ENCODE peak calls at places on chromosome 13, in eight cellular contexts. W is pancreas; Q is heart right ventricle; L is Calu3; R is CD8-positive, alpha-beta T cell; O is WTC11; V is AG04450; U is epithelial cell of esophagus. N is an unnamed sample.

GRCh38 chr13:45142440-45143345 is 22.4 kb downstream of the GTF2F2 start:
- DNase-seq in Q (no peak), V (no peak), R (no peak), O (no peak), L (no peak), W (no peak), U (peak), N (no peak)

GRCh38 chr13:35347679-35348205 is 128.7 kb downstream of the MAB21L1 start:
- DNase-seq in U (no peak), Q (no peak), L (no peak), V (no peak), R (no peak), W (no peak), O (no peak), N (no peak)

GRCh38 chr13:61413572-61413971 is 2.1 kb downstream of the PCDH20 start:
- DNase-seq in O (peak), R (no peak), L (no peak), W (no peak), V (no peak), Q (no peak), U (no peak), N (no peak)

GRCh38 chr13:48120246-48120645 is 25.3 kb upstream of the MED4 start:
- DNase-seq in V (no peak), R (no peak), O (no peak), U (no peak), L (no peak), Q (no peak), W (no peak), N (no peak)

GRCh38 chr13:37656247-37656940 is 57.8 kb upstream of the POSTN start:
- DNase-seq in O (no peak), R (no peak), W (no peak), V (peak), Q (no peak), U (peak), L (peak), N (peak)

GRCh38 chr13:90321281-90321931 is 1026.1 kb upstream of the MIR17HG start:
- DNase-seq in U (peak), Q (no peak), L (no peak), V (no peak), R (no peak), O (no peak), W (no peak), N (no peak)

GRCh38 chr13:22499919-22500318 is 680.9 kb upstream of the SGCG start:
- DNase-seq in V (no peak), U (no peak), W (no peak), Q (no peak), R (no peak), O (no peak), L (no peak), N (no peak)

GRCh38 chr13:84821261-84821660 is 939.0 kb upstream of the SLITRK1 start:
- DNase-seq in V (no peak), R (no peak), U (no peak), L (no peak), W (no peak), O (no peak), Q (no peak), N (no peak)

GRCh38 chr13:46983881-46984280 is 87.0 kb upstream of the HTR2A start:
- DNase-seq in L (peak), O (no peak), Q (no peak), W (no peak), R (no peak), V (peak), U (peak), N (no peak)

GRCh38 chr13:109840893-109841287 is 54.5 kb upstream of the IRS2 start:
- DNase-seq in Q (no peak), O (no peak), L (no peak), V (no peak), U (no peak), W (no peak), R (no peak), N (no peak)

GRCh38 chr13:41622545-41623429 is 165.4 kb downstream of the RGCC start:
- DNase-seq in L (no peak), Q (no peak), R (no peak), O (no peak), V (no peak), U (no peak), W (no peak), N (peak)

GRCh38 chr13:113465241-113465640 is 12.0 kb upstream of the ADPRHL1 start:
- DNase-seq in V (no peak), U (no peak), L (no peak), W (no peak), Q (no peak), R (no peak), O (no peak), N (no peak)

GRCh38 chr13:109877809-109878208 is 91.4 kb upstream of the IRS2 start:
- DNase-seq in L (no peak), U (no peak), R (no peak), W (no peak), Q (no peak), V (no peak), O (no peak), N (no peak)

GRCh38 chr13:107865643-107866006 is 349.7 kb downstream of the LIG4 start:
- DNase-seq in W (no peak), O (no peak), L (no peak), R (no peak), Q (no peak), U (no peak), V (no peak), N (no peak)

GRCh38 chr13:107870400-107870799 is 344.9 kb downstream of the LIG4 start:
- DNase-seq in W (no peak), R (no peak), U (no peak), L (no peak), V (no peak), O (no peak), Q (no peak), N (no peak)

GRCh38 chr13:107866007-107866665 is 349.2 kb downstream of the LIG4 start:
- DNase-seq in L (peak), R (no peak), Q (no peak), O (peak), U (no peak), W (no peak), V (no peak), N (no peak)

GRCh38 chr13:107866666-107867623 is 348.4 kb downstream of the LIG4 start:
- DNase-seq in R (no peak), V (no peak), U (no peak), L (peak), O (peak), W (no peak), Q (peak), N (no peak)

GRCh38 chr13:107867701-107868661 is 347.4 kb downstream of the LIG4 start:
- DNase-seq in U (peak), Q (peak), W (peak), R (no peak), V (no peak), L (peak), O (peak), N (no peak)
- TF ChIP-seq CTCF in U (no peak), Q (peak), W (no peak), R (no peak), V (peak), L (no peak), O (peak), N (no peak)

GRCh38 chr13:103961129-103961528 is 894.9 kb upstream of the SLC10A2 start:
- DNase-seq in W (no peak), U (peak), L (no peak), O (no peak), Q (no peak), V (no peak), R (no peak), N (no peak)
- TF ChIP-seq CTCF in W (no peak), U (no peak), L (no peak), O (no peak), Q (no peak), V (no peak), R (no peak), N (no peak)

DNA sequence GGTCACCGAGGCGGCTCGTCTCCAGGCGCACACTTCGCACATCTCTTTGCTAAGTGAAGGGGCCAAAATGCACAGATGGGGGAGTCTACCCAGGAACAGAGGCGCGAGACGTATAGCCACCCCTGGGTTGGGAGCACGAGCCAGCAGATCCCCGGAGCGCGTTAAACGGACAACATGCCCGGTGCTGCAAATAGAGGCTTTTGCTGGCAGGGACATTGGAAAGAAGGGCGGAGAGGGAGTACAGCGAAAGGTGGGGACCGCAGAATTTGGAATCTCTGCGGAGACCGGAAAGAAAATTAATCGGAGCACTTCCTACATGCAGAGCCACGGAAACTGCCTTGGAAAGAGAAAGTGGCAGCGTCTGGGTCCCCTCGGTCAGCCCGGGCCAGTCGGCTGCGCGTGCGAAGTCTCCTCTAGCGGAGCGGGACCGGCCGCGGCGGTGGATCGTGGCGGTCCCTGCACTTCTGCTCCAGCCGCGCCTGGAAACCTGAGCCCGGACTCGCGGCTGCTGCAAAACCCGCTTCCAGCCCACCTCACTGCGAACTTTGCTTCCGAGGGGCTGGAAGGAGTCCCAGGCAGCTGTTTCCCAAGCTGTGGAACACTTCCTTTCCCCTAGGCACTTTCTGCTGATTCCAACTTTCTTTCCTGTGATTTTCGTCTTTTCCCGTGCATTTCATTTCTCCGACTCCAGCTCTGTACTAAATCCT is 791 bp upstream of the PCDH9 start:
- DNase-seq in Q (peak), L (peak), R (no peak), U (peak), O (peak), V (peak), W (peak), N (no peak)
- TF ChIP-seq CTCF in Q (peak), L (no peak), R (no peak), U (no peak), O (no peak), V (no peak), W (no peak), N (no peak)

DNA sequence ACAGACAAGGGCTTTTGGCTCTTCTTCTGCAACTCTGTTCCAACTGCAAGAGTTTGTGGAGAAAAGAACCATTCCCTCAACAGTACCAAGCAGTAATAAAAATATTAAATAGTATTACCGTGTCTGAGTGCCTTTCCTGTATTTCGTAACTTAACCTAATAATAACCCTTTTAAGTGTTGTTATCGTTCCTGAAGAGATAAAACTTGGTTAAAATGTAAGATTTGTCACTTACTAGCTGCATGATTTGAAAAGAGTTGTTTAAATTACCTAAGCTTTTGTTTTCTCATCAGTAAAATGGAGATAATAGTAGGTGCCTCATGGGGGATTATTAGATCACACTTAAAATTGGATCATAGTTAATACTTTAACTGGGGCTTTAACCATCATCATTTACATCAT is 447.2 kb downstream of the GPC5 start:
- DNase-seq in R (no peak), L (no peak), Q (no peak), V (no peak), W (no peak), O (no peak), U (no peak), N (no peak)
- TF ChIP-seq CTCF in R (no peak), L (no peak), Q (no peak), V (no peak), W (no peak), O (no peak), U (no peak), N (no peak)

GRCh38 chr13:97028441-97029299 is 34.4 kb upstream of the OXGR1 start:
- DNase-seq in L (peak), Q (no peak), O (peak), R (no peak), V (no peak), W (peak), U (peak), N (peak)

GRCh38 chr13:97026759-97027555 is 32.7 kb upstream of the OXGR1 start:
- DNase-seq in V (no peak), Q (no peak), O (no peak), U (no peak), W (no peak), R (no peak), L (no peak), N (no peak)

DNA sequence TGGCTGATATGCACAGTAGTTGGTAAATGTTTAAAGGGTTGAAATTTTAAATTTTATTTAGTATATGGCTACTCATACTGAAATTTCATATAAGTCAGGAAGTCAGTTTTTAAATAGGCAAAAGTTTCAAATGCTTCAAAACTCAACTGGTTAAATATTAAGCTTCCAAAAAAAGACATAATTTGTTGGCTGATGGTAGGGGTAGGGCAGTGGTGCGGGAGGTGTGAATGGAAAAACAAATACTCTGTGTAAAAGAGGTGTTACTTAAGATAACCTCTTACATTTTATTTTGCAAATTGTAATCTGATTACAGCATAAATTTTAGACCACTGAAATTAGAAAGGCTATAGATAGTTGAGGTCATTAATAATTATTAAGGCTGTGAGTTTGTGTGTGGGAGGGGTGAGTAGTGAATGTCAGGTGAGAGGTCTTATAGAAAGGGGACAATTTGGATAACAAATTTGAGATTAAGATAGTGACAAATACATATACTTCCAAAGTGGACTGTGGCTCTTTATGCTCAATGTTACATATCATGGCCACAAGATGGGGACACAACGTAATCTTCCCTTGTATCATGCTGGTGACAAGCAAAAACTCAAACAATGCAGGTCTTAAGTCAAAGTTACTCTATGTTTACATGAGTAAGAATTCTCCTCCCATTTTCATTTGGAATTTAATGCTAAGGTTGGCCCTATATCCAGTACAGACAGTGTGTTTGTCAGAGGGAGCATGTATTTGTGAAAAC is 36.6 kb upstream of the OXGR1 start:
- DNase-seq in Q (no peak), O (no peak), L (no peak), U (peak), V (peak), R (no peak), W (no peak), N (no peak)
- TF ChIP-seq CTCF in Q (peak), O (no peak), L (no peak), U (peak), V (peak), R (no peak), W (no peak), N (peak)

DNA sequence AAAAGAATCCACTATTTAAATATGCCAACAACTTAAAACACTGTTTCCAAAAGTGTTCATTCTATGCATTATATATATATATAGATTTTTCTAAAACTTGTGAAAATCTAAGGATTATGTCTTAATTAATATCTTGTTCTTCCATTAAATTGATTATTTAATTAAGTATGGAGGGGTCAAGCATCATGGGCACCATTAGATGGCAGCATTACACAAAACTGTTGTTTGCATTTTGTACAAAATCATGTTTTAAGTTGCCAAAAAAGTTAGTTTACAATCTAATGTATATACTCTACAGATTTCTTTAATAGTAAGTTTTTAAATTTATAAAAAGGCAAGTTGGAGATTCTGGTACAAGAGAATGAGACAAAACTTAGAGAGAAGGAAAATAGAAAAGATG is 213.2 kb upstream of the EDNRB start:
- DNase-seq in R (no peak), W (no peak), L (no peak), U (no peak), O (no peak), V (no peak), Q (no peak), N (no peak)
- TF ChIP-seq CTCF in R (no peak), W (no peak), L (no peak), U (no peak), O (no peak), V (peak), Q (no peak), N (peak)

N was measured in HFF-Myc.